ENCODE peak calls at places on chromosomes 7 and 10, in four cellular contexts. D is GM23248, J is mammary epithelial cell, E is neural progenitor cell. B is an unnamed sample.

GRCh38 chr10:59741048-59741447 is 12.2 kb downstream of the MRLN start:
- DNase-seq in D (no peak), J (peak; percentile 8), E (no peak), B (peak; percentile 79)

GRCh38 chr7:1101580-1102431 is 13.9 kb downstream of the GPER1 start:
- DNase-seq in D (no peak), J (no peak), E (no peak), B (no peak)

GRCh38 chr7:84532196-84532595 is 337.6 kb upstream of the SEMA3A start:
- DNase-seq in D (no peak), J (no peak), E (no peak), B (no peak)

GRCh38 chr7:35691827-35692307 is 3.1 kb downstream of the HERPUD2 start:
- DNase-seq in D (peak; percentile 16), J (no peak), E (no peak), B (peak; percentile 7)

GRCh38 chr10:53700227-53700626 is 927.6 kb upstream of the MBL2 start:
- DNase-seq in D (no peak), J (no peak), E (no peak), B (no peak)

GRCh38 chr10:116637830-116638229 is 17.1 kb downstream of the PNLIPRP2 start:
- DNase-seq in D (no peak), J (peak; percentile 39), E (no peak), B (peak; percentile 25)

GRCh38 chr7:134941185-134941900 is 45.0 kb upstream of the AGBL3 start:
- DNase-seq in D (peak; percentile 92), J (peak; percentile 80), E (peak; percentile 31), B (peak; percentile 29)

GRCh38 chr10:101217450-101218281 is 11.6 kb downstream of the LBX1 start:
- DNase-seq in D (peak; percentile 67), J (no peak), E (peak; percentile 96), B (peak; percentile 62)

GRCh38 chr7:2383543-2384274 is 19.7 kb upstream of the CHST12 start:
- DNase-seq in D (no peak), J (no peak), E (no peak), B (no peak)

GRCh38 chr7:45033931-45034290 is 33.9 kb downstream of the CCM2 start:
- DNase-seq in D (peak; percentile 40), J (peak; percentile 96), E (no peak), B (no peak)

GRCh38 chr7:41003031-41003925 is 699.6 kb downstream of the INHBA start:
- DNase-seq in D (peak; percentile 28), J (peak; percentile 49), E (peak; percentile 67), B (peak; percentile 79)

GRCh38 chr7:84060760-84061261 is 133.8 kb downstream of the SEMA3A start:
- DNase-seq in D (peak; percentile 25), J (peak; percentile 76), E (no peak), B (peak; percentile 81)

GRCh38 chr10:546451-546850 is 143.0 kb downstream of the DIP2C start:
- DNase-seq in D (no peak), J (no peak), E (no peak), B (no peak)

GRCh38 chr10:549391-549790 is 140.1 kb downstream of the DIP2C start:
- DNase-seq in D (no peak), J (no peak), E (no peak), B (no peak)

GRCh38 chr10:548212-548897 is 141.1 kb downstream of the DIP2C start:
- DNase-seq in D (no peak), J (no peak), E (peak; percentile 52), B (no peak)

GRCh38 chr10:547591-548081 is 141.8 kb downstream of the DIP2C start:
- DNase-seq in D (no peak), J (no peak), E (no peak), B (no peak)

DNA sequence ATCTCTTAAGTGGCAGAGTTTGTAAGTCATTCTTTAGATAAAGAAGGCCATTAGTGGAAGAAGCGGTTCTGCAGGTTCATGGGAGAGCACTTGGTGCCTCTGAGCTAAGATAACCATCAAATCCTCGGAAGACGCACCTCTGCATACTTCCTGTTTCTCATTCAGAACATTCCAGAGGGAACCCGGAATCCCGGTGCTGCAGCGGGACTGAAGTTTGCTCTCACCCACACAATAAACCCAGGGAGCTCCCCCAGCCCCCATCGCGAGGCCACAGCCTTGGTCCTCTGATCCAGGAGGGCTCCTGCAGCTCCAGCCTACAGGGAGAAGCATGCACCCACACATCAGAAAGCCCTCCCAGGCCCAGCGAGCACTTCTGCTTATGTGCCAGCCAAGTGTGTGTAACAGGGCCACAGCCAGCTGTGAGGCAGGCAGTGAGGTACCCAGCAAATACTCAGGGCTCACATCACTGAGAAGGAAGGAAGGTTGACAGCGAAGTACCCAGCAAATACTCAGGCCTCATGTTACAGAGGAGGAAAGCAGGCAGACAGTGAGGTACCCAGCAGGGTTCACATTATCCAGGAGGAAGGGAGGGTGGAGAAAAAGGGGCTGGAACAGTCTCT is 142.4 kb downstream of the DIP2C start:
- DNase-seq in D (peak; percentile 18), J (peak; percentile 60), E (peak; percentile 61), B (peak; percentile 81)
- H3K4me2 ChIP-seq in D (no peak overlapping the region), J (no peak overlapping the region), E (peak overlapping the region; percentile 72), B (peak overlapping the region; percentile 68)

GRCh38 chr7:155471728-155472127 is 13.8 kb downstream of the EN2 start:
- DNase-seq in D (no peak), J (no peak), E (no peak), B (no peak)

GRCh38 chr7:155467846-155468821 is 10.2 kb downstream of the EN2 start:
- DNase-seq in D (no peak), J (no peak), E (peak; percentile 74), B (no peak)

GRCh38 chr7:155470686-155471638 is 13.0 kb downstream of the EN2 start:
- DNase-seq in D (peak; percentile 62), J (peak; percentile 33), E (no peak), B (peak; percentile 56)

GRCh38 chr7:155470186-155470487 is 12.2 kb downstream of the EN2 start:
- DNase-seq in D (no peak), J (no peak), E (no peak), B (no peak)

DNA sequence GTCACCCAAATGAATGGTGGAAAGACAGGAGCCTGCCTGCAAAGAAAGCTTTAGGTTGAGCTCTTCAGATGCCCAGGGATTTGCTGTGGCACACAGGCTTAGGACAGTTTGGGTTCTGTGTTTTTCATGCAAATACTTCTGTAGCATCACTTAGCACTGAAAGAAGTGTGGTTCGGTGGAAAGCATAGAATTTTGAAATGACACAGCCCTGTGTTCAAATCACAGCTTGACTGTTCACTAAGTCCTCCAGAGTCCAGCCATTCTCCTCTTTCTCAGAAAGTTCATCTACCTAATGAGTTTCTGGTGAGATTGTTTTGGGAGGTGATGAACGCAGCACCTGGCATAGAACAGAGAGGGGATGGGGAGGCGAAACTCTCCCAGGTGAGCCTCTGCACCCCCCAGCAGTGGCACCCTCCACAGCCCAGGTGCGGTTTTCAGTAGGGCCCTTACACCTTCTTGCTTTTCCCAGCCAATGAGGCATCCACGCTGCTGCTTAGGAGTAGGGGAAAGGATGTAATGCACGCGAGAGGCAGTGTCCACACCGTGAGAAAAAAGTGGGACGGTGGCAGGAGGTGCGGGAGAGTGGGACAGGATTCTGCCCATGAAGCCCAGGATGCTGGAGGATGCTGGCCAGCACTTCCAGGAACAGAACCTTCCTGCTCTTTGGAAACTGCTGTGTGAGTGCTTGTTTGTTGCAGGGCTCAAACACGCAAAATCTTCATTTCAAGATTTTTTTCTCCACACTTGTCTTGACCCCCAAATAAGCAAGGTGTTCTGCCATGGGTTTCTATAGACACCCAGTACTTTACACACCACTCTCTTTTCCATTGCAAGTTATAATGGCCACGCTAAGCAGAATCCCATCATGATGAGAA is 11.6 kb downstream of the EN2 start:
- DNase-seq in D (no peak), J (no peak), E (peak; percentile 1), B (no peak)
- TF ChIP-seq EZH2 in D (no peak), J (peak; percentile 25), E (no peak), B (no peak)

GRCh38 chr7:5231116-5231515 is 41.1 kb downstream of the WIPI2 start:
- DNase-seq in D (no peak), J (no peak), E (no peak), B (no peak)

GRCh38 chr7:5230272-5231067 is 40.4 kb downstream of the WIPI2 start:
- DNase-seq in D (no peak), J (no peak), E (no peak), B (no peak)

GRCh38 chr7:5231811-5232484 is 41.9 kb downstream of the WIPI2 start:
- DNase-seq in D (no peak), J (no peak), E (no peak), B (no peak)

GRCh38 chr7:5228066-5228465 is 38.0 kb downstream of the WIPI2 start:
- DNase-seq in D (no peak), J (no peak), E (no peak), B (no peak)

DNA sequence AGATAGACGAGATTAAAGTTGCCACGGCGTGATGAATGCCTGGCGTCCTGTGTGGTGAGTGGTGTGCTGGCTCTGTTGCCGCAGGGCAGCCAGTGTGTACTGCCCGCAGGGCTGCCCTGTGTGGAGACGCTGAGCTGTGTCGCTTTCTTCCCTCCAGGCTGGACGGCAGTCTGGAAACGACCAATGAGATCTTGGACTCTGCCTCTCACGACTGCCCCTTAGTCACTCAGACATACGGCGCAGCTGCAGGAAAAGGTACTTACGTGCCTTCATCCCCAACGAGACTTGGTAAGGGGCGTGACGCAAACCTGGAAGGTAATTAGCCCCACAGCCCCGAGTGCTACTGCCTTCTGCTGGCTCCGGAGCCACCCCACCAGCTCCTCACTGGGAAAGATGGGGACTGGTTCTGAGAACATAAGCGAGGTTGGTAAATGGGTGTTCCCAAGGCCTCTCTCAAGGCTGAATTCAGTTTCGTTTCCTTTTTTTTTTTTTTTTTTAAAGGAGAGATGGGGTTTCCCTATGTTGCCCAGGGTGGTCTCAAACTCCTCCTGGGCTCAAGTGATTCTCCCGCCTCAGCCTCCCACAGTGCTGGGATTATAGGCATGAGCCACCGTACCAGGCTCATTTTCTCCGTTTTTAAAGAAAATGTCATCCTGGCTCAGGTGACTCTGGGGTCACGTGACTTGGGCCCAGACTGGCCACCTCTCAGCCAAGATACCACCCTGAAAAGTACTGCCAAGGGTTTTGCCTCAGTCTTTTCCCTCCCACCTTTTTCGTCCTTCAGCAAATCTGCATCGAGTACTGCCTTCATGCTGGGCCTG is 39.6 kb downstream of the WIPI2 start:
- DNase-seq in D (no peak), J (no peak), E (no peak), B (no peak)
- H3K4me2 ChIP-seq in D (no peak overlapping the region), J (no peak overlapping the region), E (no peak overlapping the region), B (no peak overlapping the region)

DNA sequence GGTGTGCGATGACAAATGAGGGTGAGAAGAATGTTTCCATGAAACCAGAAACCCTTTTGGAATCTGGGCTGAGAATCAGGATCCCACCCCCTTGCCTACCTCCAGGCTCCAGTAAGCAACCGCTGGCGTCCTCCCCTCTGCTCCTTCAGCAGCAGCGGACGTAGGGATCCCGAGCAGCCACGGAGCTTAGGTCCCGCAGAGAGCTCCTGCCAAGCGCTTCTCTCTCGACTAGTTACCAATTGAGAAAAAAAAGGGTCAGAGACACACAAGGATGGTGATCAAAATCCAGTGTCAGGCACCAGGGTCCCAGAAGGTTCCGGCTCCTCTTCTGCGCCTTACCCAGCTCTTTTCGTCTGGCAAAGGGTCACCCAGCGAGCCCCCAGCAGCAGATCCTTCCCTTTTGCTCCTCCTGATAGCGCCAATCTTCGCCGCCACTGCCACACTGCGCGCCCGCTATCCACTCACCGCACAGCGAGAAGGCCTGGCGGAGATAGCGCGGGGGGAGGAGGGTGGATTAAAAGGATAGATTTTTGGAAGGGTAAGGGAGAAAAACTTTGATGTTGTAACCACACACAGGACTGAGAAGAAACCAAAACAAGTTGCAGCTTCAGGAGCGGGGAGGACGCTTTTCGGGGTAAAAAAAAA is 733.4 kb downstream of the ZWINT start:
- DNase-seq in D (no peak), J (no peak), E (peak; percentile 66), B (no peak)
- TF ChIP-seq EZH2 in D (no peak), J (no peak), E (no peak), B (no peak)

B was measured in PC-3.